ENCODE peak calls at places on chromosomes 6 and 20, in ten cellular contexts. One of them, this sample, is unnamed.

GRCh38 chr20:38159539-38159938 is 5.5 kb downstream of the TGM2 start:
- DNase-seq in activated CD4-positive, alpha-beta T cell treated with anti-CD3 and anti-CD28 coated beads, Interleukin-2, amount 50 U/mL, for 48 hours: no peak
- DNase-seq in MV-4-11: no peak
- DNase-seq in aorta: no peak
- DNase-seq in Kasumi-1: no peak
- DNase-seq in fibroblast of lung: no peak
- DNase-seq in left colon: no peak
- DNase-seq in cardiac muscle cell: no peak
- DNase-seq in activated gamma-delta T cell: no peak
- DNase-seq in GOT3: no peak
- DNase-seq in this sample: no peak

GRCh38 chr20:20593447-20594170 is 118.8 kb downstream of the RALGAPA2 start:
- DNase-seq in activated CD4-positive, alpha-beta T cell treated with anti-CD3 and anti-CD28 coated beads, Interleukin-2, amount 50 U/mL, for 48 hours: peak; percentile 28
- DNase-seq in aorta: no peak
- DNase-seq in MV-4-11: peak; percentile 48
- DNase-seq in GOT3: no peak
- DNase-seq in cardiac muscle cell: peak; percentile 63
- DNase-seq in left colon: no peak
- DNase-seq in fibroblast of lung: peak; percentile 89
- DNase-seq in activated gamma-delta T cell: no peak
- DNase-seq in Kasumi-1: peak; percentile 58
- DNase-seq in this sample: no peak

GRCh38 chr6:79671605-79672266 is 40.6 kb downstream of the SH3BGRL2 start:
- DNase-seq in aorta: no peak
- DNase-seq in activated gamma-delta T cell: no peak
- DNase-seq in fibroblast of lung: peak; percentile 23
- DNase-seq in cardiac muscle cell: no peak
- DNase-seq in activated CD4-positive, alpha-beta T cell treated with anti-CD3 and anti-CD28 coated beads, Interleukin-2, amount 50 U/mL, for 48 hours: peak; percentile 40
- DNase-seq in GOT3: no peak
- DNase-seq in left colon: peak; percentile 95
- DNase-seq in Kasumi-1: no peak
- DNase-seq in MV-4-11: no peak
- DNase-seq in this sample: no peak

GRCh38 chr20:45727044-45727443 is 4.9 kb downstream of the SPINT4 start:
- DNase-seq in aorta: no peak
- DNase-seq in activated CD4-positive, alpha-beta T cell treated with anti-CD3 and anti-CD28 coated beads, Interleukin-2, amount 50 U/mL, for 48 hours: no peak
- DNase-seq in cardiac muscle cell: peak; percentile 35
- DNase-seq in left colon: no peak
- DNase-seq in GOT3: no peak
- DNase-seq in MV-4-11: peak; percentile 74
- DNase-seq in activated gamma-delta T cell: no peak
- DNase-seq in Kasumi-1: no peak
- DNase-seq in fibroblast of lung: no peak
- DNase-seq in this sample: no peak

GRCh38 chr6:160357088-160357487 is 8.9 kb downstream of the SLC22A3 start:
- DNase-seq in left colon: no peak
- DNase-seq in MV-4-11: no peak
- DNase-seq in fibroblast of lung: no peak
- DNase-seq in activated gamma-delta T cell: no peak
- DNase-seq in activated CD4-positive, alpha-beta T cell treated with anti-CD3 and anti-CD28 coated beads, Interleukin-2, amount 50 U/mL, for 48 hours: no peak
- DNase-seq in Kasumi-1: no peak
- DNase-seq in GOT3: no peak
- DNase-seq in cardiac muscle cell: no peak
- DNase-seq in aorta: no peak
- DNase-seq in this sample: no peak

GRCh38 chr6:27553123-27553904 is 80.4 kb upstream of the ZNF184 start:
- DNase-seq in fibroblast of lung: peak; percentile 38
- DNase-seq in cardiac muscle cell: peak; percentile 31
- DNase-seq in MV-4-11: no peak
- DNase-seq in activated gamma-delta T cell: no peak
- DNase-seq in GOT3: no peak
- DNase-seq in aorta: no peak
- DNase-seq in activated CD4-positive, alpha-beta T cell treated with anti-CD3 and anti-CD28 coated beads, Interleukin-2, amount 50 U/mL, for 48 hours: peak; percentile 62
- DNase-seq in Kasumi-1: no peak
- DNase-seq in left colon: no peak
- DNase-seq in this sample: no peak

GRCh38 chr6:157613011-157613522 is 210.0 kb upstream of the SNX9 start:
- DNase-seq in left colon: no peak
- DNase-seq in MV-4-11: peak; percentile 54
- DNase-seq in GOT3: peak; percentile 12
- DNase-seq in cardiac muscle cell: peak; percentile 82
- DNase-seq in aorta: no peak
- DNase-seq in fibroblast of lung: peak; percentile 97
- DNase-seq in activated CD4-positive, alpha-beta T cell treated with anti-CD3 and anti-CD28 coated beads, Interleukin-2, amount 50 U/mL, for 48 hours: no peak
- DNase-seq in activated gamma-delta T cell: no peak
- DNase-seq in Kasumi-1: no peak
- DNase-seq in this sample: no peak

GRCh38 chr6:7769702-7770101 is 43.8 kb downstream of the BMP6 start:
- DNase-seq in left colon: no peak
- DNase-seq in cardiac muscle cell: peak; percentile 17
- DNase-seq in MV-4-11: no peak
- DNase-seq in activated gamma-delta T cell: no peak
- DNase-seq in fibroblast of lung: peak; percentile 15
- DNase-seq in Kasumi-1: no peak
- DNase-seq in activated CD4-positive, alpha-beta T cell treated with anti-CD3 and anti-CD28 coated beads, Interleukin-2, amount 50 U/mL, for 48 hours: no peak
- DNase-seq in GOT3: no peak
- DNase-seq in aorta: no peak
- DNase-seq in this sample: no peak

GRCh38 chr6:37171141-37171969 is 1.4 kb downstream of the PIM1 start:
- DNase-seq in MV-4-11: no peak
- DNase-seq in activated gamma-delta T cell: no peak
- DNase-seq in fibroblast of lung: no peak
- DNase-seq in cardiac muscle cell: peak; percentile 43
- DNase-seq in aorta: peak; percentile 76
- DNase-seq in activated CD4-positive, alpha-beta T cell treated with anti-CD3 and anti-CD28 coated beads, Interleukin-2, amount 50 U/mL, for 48 hours: peak; percentile 51
- DNase-seq in left colon: peak; percentile 53
- DNase-seq in GOT3: no peak
- DNase-seq in Kasumi-1: no peak
- DNase-seq in this sample: no peak

GRCh38 chr6:147448212-147448611 is 60.3 kb upstream of the SAMD5 start:
- DNase-seq in fibroblast of lung: no peak
- DNase-seq in MV-4-11: no peak
- DNase-seq in aorta: no peak
- DNase-seq in activated CD4-positive, alpha-beta T cell treated with anti-CD3 and anti-CD28 coated beads, Interleukin-2, amount 50 U/mL, for 48 hours: no peak
- DNase-seq in GOT3: no peak
- DNase-seq in left colon: no peak
- DNase-seq in cardiac muscle cell: no peak
- DNase-seq in activated gamma-delta T cell: no peak
- DNase-seq in Kasumi-1: no peak
- DNase-seq in this sample: peak; percentile 73

GRCh38 chr6:170026272-170027110 is 264.4 kb downstream of the DLL1 start:
- DNase-seq in activated gamma-delta T cell: no peak
- DNase-seq in cardiac muscle cell: no peak
- DNase-seq in aorta: peak; percentile 16
- DNase-seq in left colon: peak; percentile 67
- DNase-seq in Kasumi-1: no peak
- DNase-seq in activated CD4-positive, alpha-beta T cell treated with anti-CD3 and anti-CD28 coated beads, Interleukin-2, amount 50 U/mL, for 48 hours: no peak
- DNase-seq in fibroblast of lung: no peak
- DNase-seq in MV-4-11: no peak
- DNase-seq in GOT3: no peak
- DNase-seq in this sample: no peak

GRCh38 chr6:33716379-33716778 is 4.9 kb upstream of the UQCC2 start:
- DNase-seq in left colon: no peak
- DNase-seq in Kasumi-1: no peak
- DNase-seq in GOT3: no peak
- DNase-seq in fibroblast of lung: no peak
- DNase-seq in activated CD4-positive, alpha-beta T cell treated with anti-CD3 and anti-CD28 coated beads, Interleukin-2, amount 50 U/mL, for 48 hours: no peak
- DNase-seq in MV-4-11: no peak
- DNase-seq in aorta: no peak
- DNase-seq in cardiac muscle cell: no peak
- DNase-seq in activated gamma-delta T cell: no peak
- DNase-seq in this sample: no peak

GRCh38 chr6:43246301-43247114 is 3.2 kb downstream of the TTBK1 start:
- DNase-seq in Kasumi-1: no peak
- DNase-seq in GOT3: no peak
- DNase-seq in cardiac muscle cell: peak; percentile 19
- DNase-seq in left colon: peak; percentile 79
- DNase-seq in activated gamma-delta T cell: no peak
- DNase-seq in aorta: peak; percentile 80
- DNase-seq in MV-4-11: peak; percentile 70
- DNase-seq in fibroblast of lung: peak; percentile 27
- DNase-seq in activated CD4-positive, alpha-beta T cell treated with anti-CD3 and anti-CD28 coated beads, Interleukin-2, amount 50 U/mL, for 48 hours: peak; percentile 61
- DNase-seq in this sample: no peak

GRCh38 chr6:107720762-107721161 is 103.4 kb downstream of the SCML4 start:
- DNase-seq in fibroblast of lung: no peak
- DNase-seq in Kasumi-1: no peak
- DNase-seq in aorta: no peak
- DNase-seq in activated gamma-delta T cell: no peak
- DNase-seq in left colon: no peak
- DNase-seq in cardiac muscle cell: no peak
- DNase-seq in MV-4-11: no peak
- DNase-seq in activated CD4-positive, alpha-beta T cell treated with anti-CD3 and anti-CD28 coated beads, Interleukin-2, amount 50 U/mL, for 48 hours: no peak
- DNase-seq in GOT3: no peak
- DNase-seq in this sample: no peak

GRCh38 chr6:154276810-154277577 is 79.6 kb downstream of the IPCEF1 start:
- DNase-seq in Kasumi-1: peak; percentile 80
- DNase-seq in aorta: no peak
- DNase-seq in cardiac muscle cell: peak; percentile 63
- DNase-seq in MV-4-11: peak; percentile 66
- DNase-seq in GOT3: no peak
- DNase-seq in activated gamma-delta T cell: no peak
- DNase-seq in activated CD4-positive, alpha-beta T cell treated with anti-CD3 and anti-CD28 coated beads, Interleukin-2, amount 50 U/mL, for 48 hours: no peak
- DNase-seq in left colon: no peak
- DNase-seq in fibroblast of lung: peak; percentile 78
- DNase-seq in this sample: peak; percentile 63

GRCh38 chr6:130781557-130781956 is 45.6 kb upstream of the SMLR1 start:
- DNase-seq in activated CD4-positive, alpha-beta T cell treated with anti-CD3 and anti-CD28 coated beads, Interleukin-2, amount 50 U/mL, for 48 hours: no peak
- DNase-seq in MV-4-11: no peak
- DNase-seq in aorta: no peak
- DNase-seq in GOT3: no peak
- DNase-seq in activated gamma-delta T cell: no peak
- DNase-seq in Kasumi-1: no peak
- DNase-seq in fibroblast of lung: no peak
- DNase-seq in cardiac muscle cell: no peak
- DNase-seq in left colon: no peak
- DNase-seq in this sample: no peak

GRCh38 chr20:48482790-48483189 is 345.0 kb downstream of the PREX1 start:
- DNase-seq in cardiac muscle cell: no peak
- DNase-seq in Kasumi-1: no peak
- DNase-seq in MV-4-11: no peak
- DNase-seq in activated CD4-positive, alpha-beta T cell treated with anti-CD3 and anti-CD28 coated beads, Interleukin-2, amount 50 U/mL, for 48 hours: no peak
- DNase-seq in left colon: no peak
- DNase-seq in activated gamma-delta T cell: no peak
- DNase-seq in fibroblast of lung: no peak
- DNase-seq in aorta: no peak
- DNase-seq in GOT3: no peak
- DNase-seq in this sample: no peak

GRCh38 chr20:58086763-58087566 is 141.5 kb downstream of the ANKRD60 start:
- DNase-seq in aorta: no peak
- DNase-seq in fibroblast of lung: peak; percentile 30
- DNase-seq in Kasumi-1: peak; percentile 31
- DNase-seq in MV-4-11: no peak
- DNase-seq in GOT3: no peak
- DNase-seq in left colon: no peak
- DNase-seq in cardiac muscle cell: peak; percentile 69
- DNase-seq in activated CD4-positive, alpha-beta T cell treated with anti-CD3 and anti-CD28 coated beads, Interleukin-2, amount 50 U/mL, for 48 hours: peak; percentile 30
- DNase-seq in activated gamma-delta T cell: no peak
- DNase-seq in this sample: no peak

GRCh38 chr6:42745083-42745637 is 743 bp downstream of the TBCC start:
- DNase-seq in activated CD4-positive, alpha-beta T cell treated with anti-CD3 and anti-CD28 coated beads, Interleukin-2, amount 50 U/mL, for 48 hours: peak; percentile 52
- DNase-seq in MV-4-11: peak; percentile 71
- DNase-seq in Kasumi-1: peak; percentile 36
- DNase-seq in fibroblast of lung: peak; percentile 19
- DNase-seq in cardiac muscle cell: peak; percentile 27
- DNase-seq in left colon: peak; percentile 33
- DNase-seq in activated gamma-delta T cell: no peak
- DNase-seq in GOT3: no peak
- DNase-seq in aorta: peak; percentile 57
- DNase-seq in this sample: no peak

GRCh38 chr20:1894471-1894950 is 696 bp upstream of the SIRPA start:
- DNase-seq in aorta: peak; percentile 76
- DNase-seq in MV-4-11: no peak
- DNase-seq in GOT3: no peak
- DNase-seq in activated CD4-positive, alpha-beta T cell treated with anti-CD3 and anti-CD28 coated beads, Interleukin-2, amount 50 U/mL, for 48 hours: no peak
- DNase-seq in fibroblast of lung: peak; percentile 73
- DNase-seq in left colon: no peak
- DNase-seq in activated gamma-delta T cell: no peak
- DNase-seq in cardiac muscle cell: peak; percentile 82
- DNase-seq in Kasumi-1: no peak
- DNase-seq in this sample: no peak

GRCh38 chr6:22424196-22424595 is 127.4 kb upstream of the PRL start:
- DNase-seq in cardiac muscle cell: no peak
- DNase-seq in left colon: no peak
- DNase-seq in activated CD4-positive, alpha-beta T cell treated with anti-CD3 and anti-CD28 coated beads, Interleukin-2, amount 50 U/mL, for 48 hours: no peak
- DNase-seq in Kasumi-1: no peak
- DNase-seq in GOT3: no peak
- DNase-seq in activated gamma-delta T cell: no peak
- DNase-seq in fibroblast of lung: no peak
- DNase-seq in aorta: no peak
- DNase-seq in MV-4-11: no peak
- DNase-seq in this sample: no peak

GRCh38 chr20:5553194-5553815 is 196.9 kb upstream of the SHLD1 start:
- DNase-seq in activated CD4-positive, alpha-beta T cell treated with anti-CD3 and anti-CD28 coated beads, Interleukin-2, amount 50 U/mL, for 48 hours: no peak
- DNase-seq in cardiac muscle cell: no peak
- DNase-seq in left colon: no peak
- DNase-seq in MV-4-11: no peak
- DNase-seq in aorta: no peak
- DNase-seq in fibroblast of lung: no peak
- DNase-seq in GOT3: no peak
- DNase-seq in activated gamma-delta T cell: no peak
- DNase-seq in Kasumi-1: no peak
- DNase-seq in this sample: no peak

GRCh38 chr20:20435453-20435852 is 67.5 kb downstream of the INSM1 start:
- DNase-seq in activated CD4-positive, alpha-beta T cell treated with anti-CD3 and anti-CD28 coated beads, Interleukin-2, amount 50 U/mL, for 48 hours: no peak
- DNase-seq in Kasumi-1: no peak
- DNase-seq in left colon: no peak
- DNase-seq in cardiac muscle cell: no peak
- DNase-seq in GOT3: no peak
- DNase-seq in activated gamma-delta T cell: no peak
- DNase-seq in fibroblast of lung: no peak
- DNase-seq in aorta: no peak
- DNase-seq in MV-4-11: no peak
- DNase-seq in this sample: no peak